ENCODE peak calls at places on chromosomes 12 and 14, in five cellular contexts. W is activated B cell treated with CpG ODN at 0.5 μM for 24 hours, V is foreskin keratinocyte, G is tibial nerve, U is dorsolateral prefrontal cortex. Z is an unnamed sample.

GRCh38 chr12:79732647-79733046 is 41.9 kb upstream of the PAWR start:
- DNase-seq in G (no peak), V (no peak), U (no peak), W (no peak), Z (no peak)

GRCh38 chr14:74572829-74573360 is 39.1 kb downstream of the LTBP2 start:
- DNase-seq in U (peak), V (peak), G (no peak), W (no peak), Z (no peak)

GRCh38 chr14:103846569-103847438 is 571 bp downstream of the PPP1R13B start:
- DNase-seq in W (no peak), V (no peak), U (no peak), G (no peak), Z (no peak)

GRCh38 chr12:92675092-92675865 is 27.5 kb upstream of the PLEKHG7 start:
- DNase-seq in G (no peak), W (no peak), V (peak), U (no peak), Z (no peak)

GRCh38 chr12:122687091-122687490 is 16.1 kb downstream of the HCAR2 start:
- DNase-seq in U (no peak), W (no peak), G (no peak), V (no peak), Z (no peak)

GRCh38 chr14:69321601-69322330 is 61.8 kb downstream of the GALNT16 start:
- DNase-seq in V (no peak), W (no peak), G (no peak), U (peak), Z (no peak)

GRCh38 chr12:52274521-52274920 is at the start of gene KRT86:
- DNase-seq in V (no peak), G (no peak), W (no peak), U (no peak), Z (no peak)

GRCh38 chr14:68760771-68761170 is 32.1 kb downstream of the ZFP36L1 start:
- DNase-seq in G (no peak), V (no peak), U (no peak), W (no peak), Z (no peak)

GRCh38 chr12:50556273-50556672 is 51.5 kb downstream of the DIP2B start:
- DNase-seq in U (no peak), V (no peak), G (no peak), W (no peak), Z (no peak)

GRCh38 chr12:70774055-70774454 is 136.8 kb upstream of the PTPRB start:
- DNase-seq in G (no peak), V (peak), U (no peak), W (no peak), Z (no peak)

GRCh38 chr12:68613209-68613904 is 2.7 kb downstream of the RAP1B start:
- DNase-seq in U (no peak), V (no peak), G (no peak), W (no peak), Z (no peak)

GRCh38 chr14:69263364-69263763 is 3.4 kb downstream of the GALNT16 start:
- DNase-seq in U (no peak), V (peak), W (no peak), G (peak), Z (no peak)

GRCh38 chr12:4001031-4001430 is 127.8 kb upstream of the PARP11 start:
- DNase-seq in G (no peak), U (no peak), V (no peak), W (no peak), Z (no peak)

GRCh38 chr14:32090686-32091085 is 13.6 kb downstream of the ARHGAP5 start:
- DNase-seq in G (no peak), U (no peak), W (no peak), V (no peak), Z (no peak)

GRCh38 chr12:43112101-43112661 is 439.8 kb downstream of the ADAMTS20 start:
- DNase-seq in V (no peak), G (no peak), U (no peak), W (no peak), Z (no peak)

GRCh38 chr14:79186523-79186922 is 1016.4 kb downstream of the NRXN3 start:
- DNase-seq in U (no peak), G (no peak), V (no peak), W (no peak), Z (no peak)

GRCh38 chr12:41250748-41251147 is 62.6 kb downstream of the PDZRN4 start:
- DNase-seq in U (no peak), W (no peak), V (peak), G (peak), Z (no peak)

GRCh38 chr14:105431256-105431655 is 11.6 kb downstream of the MTA1 start:
- DNase-seq in W (no peak), G (no peak), V (no peak), U (no peak), Z (no peak)

GRCh38 chr14:61475316-61475715 is 153.9 kb downstream of the PRKCH start:
- DNase-seq in W (no peak), V (no peak), U (no peak), G (no peak), Z (no peak)

GRCh38 chr12:41962171-41962572 is 182.5 kb downstream of the GXYLT1 start:
- DNase-seq in U (peak), G (no peak), W (no peak), V (no peak), Z (no peak)

GRCh38 chr12:85310456-85311076 is 30.5 kb downstream of the ALX1 start:
- DNase-seq in V (no peak), G (no peak), W (no peak), U (no peak), Z (no peak)

GRCh38 chr12:1544991-1545700 is 49.2 kb downstream of the FBXL14 start:
- DNase-seq in U (no peak), W (no peak), V (no peak), G (peak), Z (no peak)
- TF ChIP-seq CTCF in U (peak), W (no peak), V (peak), G (no peak), Z (peak)

DNA sequence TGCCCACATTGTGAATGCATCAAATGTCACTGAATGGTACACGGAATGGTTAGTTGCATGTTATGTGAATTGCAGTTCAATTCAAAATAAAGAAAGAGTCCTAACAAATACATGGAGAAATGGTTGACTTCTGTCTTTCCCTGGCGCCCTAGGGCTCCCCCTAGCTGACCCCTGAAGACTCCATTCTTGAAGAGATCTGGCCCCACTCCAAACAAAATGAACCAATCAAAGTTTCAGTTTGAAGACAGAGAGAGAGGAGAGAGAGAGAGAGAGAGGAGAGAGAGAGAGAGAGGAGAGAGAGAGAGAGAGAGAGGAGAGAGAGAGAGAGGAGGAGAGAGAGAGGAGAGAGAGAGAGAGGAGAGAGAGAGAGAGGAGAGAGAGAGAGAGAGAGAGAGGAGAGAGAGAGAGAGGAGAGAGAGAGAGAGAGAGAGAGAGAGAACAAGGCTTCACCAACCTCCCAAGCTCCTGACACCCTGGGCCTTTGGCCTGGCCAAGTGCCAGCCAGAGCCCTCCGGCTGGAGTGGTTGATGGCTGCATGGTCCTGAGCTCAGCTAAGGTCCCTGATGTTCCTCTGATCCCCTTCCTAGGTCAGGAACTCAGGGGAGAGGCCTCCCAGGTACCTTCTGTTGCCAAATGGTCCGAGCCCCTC is 188.7 kb downstream of the ESRRB start:
- DNase-seq in G (no peak), U (no peak), V (no peak), W (no peak), Z (no peak)
- TF ChIP-seq CTCF in G (no peak), U (no peak), V (peak), W (no peak), Z (no peak)

GRCh38 chr14:29529418-29529817 is 398.2 kb downstream of the PRKD1 start:
- DNase-seq in U (no peak), G (no peak), W (no peak), V (no peak), Z (peak)
- TF ChIP-seq CTCF in U (no peak), G (no peak), W (no peak), V (peak), Z (peak)

GRCh38 chr14:101084436-101084826 is 180.9 kb upstream of the RTL1 start:
- DNase-seq in V (no peak), U (no peak), W (no peak), G (no peak), Z (no peak)

GRCh38 chr14:101088714-101089113 is 185.2 kb upstream of the RTL1 start:
- DNase-seq in G (no peak), V (no peak), W (no peak), U (no peak), Z (no peak)

GRCh38 chr14:101088395-101088667 is 184.8 kb upstream of the RTL1 start:
- DNase-seq in W (no peak), G (no peak), U (no peak), V (no peak), Z (no peak)

GRCh38 chr14:101087614-101088394 is 184.3 kb upstream of the RTL1 start:
- DNase-seq in G (peak), W (no peak), U (no peak), V (no peak), Z (no peak)

GRCh38 chr14:101086926-101087325 is 183.4 kb upstream of the RTL1 start:
- DNase-seq in G (no peak), U (no peak), W (no peak), V (no peak), Z (no peak)
- TF ChIP-seq CTCF in G (no peak), U (no peak), W (no peak), V (no peak), Z (no peak)

Z was measured in neural crest cell.